ENCODE peak calls at places on chromosomes 2 and 18, in ten cellular contexts. A is skeletal muscle cell, G is astrocyte of the spinal cord, N is RWPE1, L is memory B cell, C is AG10803, T is AG09319, U is ELF-1, H is NCI-H1436, O is NCI-H2171. I is an unnamed sample.

GRCh38 chr18:48575301-48575657 is 36.4 kb downstream of the CTIF start:
- DNase-seq in C (no peak), H (no peak), A (no peak), G (no peak), T (no peak), U (no peak), O (no peak), N (no peak), L (no peak), I (no peak)

GRCh38 chr2:142825861-142826260 is 51.6 kb upstream of the KYNU start:
- DNase-seq in O (no peak), N (no peak), H (no peak), C (peak), G (peak), U (peak), L (no peak), T (peak), A (no peak), I (no peak)

GRCh38 chr2:72085513-72085912 is 62.1 kb downstream of the CYP26B1 start:
- DNase-seq in C (no peak), N (no peak), G (no peak), U (no peak), A (no peak), T (no peak), O (no peak), H (no peak), L (no peak), I (no peak)

GRCh38 chr2:142841788-142842187 is 35.7 kb upstream of the KYNU start:
- DNase-seq in C (no peak), T (no peak), O (no peak), G (no peak), L (no peak), N (no peak), U (no peak), A (no peak), H (no peak), I (no peak)

GRCh38 chr2:190922411-190922810 is 41.8 kb downstream of the GLS start:
- DNase-seq in L (no peak), U (no peak), C (no peak), T (no peak), G (no peak), A (no peak), O (no peak), H (no peak), N (no peak), I (no peak)

GRCh38 chr2:239286901-239287300 is 113.9 kb downstream of the HDAC4 start:
- DNase-seq in T (no peak), A (no peak), H (no peak), G (no peak), C (no peak), U (no peak), L (no peak), O (no peak), N (no peak), I (no peak)

GRCh38 chr2:234291765-234292204 is 205.1 kb downstream of the ARL4C start:
- DNase-seq in L (no peak), U (no peak), A (peak), G (peak), O (no peak), N (no peak), T (no peak), H (no peak), C (peak), I (peak)

GRCh38 chr2:50444286-50444685 is 587.6 kb downstream of the NRXN1 start:
- DNase-seq in O (no peak), N (peak), G (no peak), A (no peak), T (no peak), L (no peak), C (no peak), H (peak), U (no peak), I (no peak)

GRCh38 chr2:176830362-176830761 is 382.2 kb upstream of the HNRNPA3 start:
- DNase-seq in H (peak), U (peak), L (no peak), A (no peak), T (no peak), C (no peak), G (no peak), O (no peak), N (no peak), I (no peak)

GRCh38 chr2:240232961-240233890 is 92.8 kb upstream of the OTOS start:
- DNase-seq in T (peak), N (peak), G (peak), A (no peak), O (no peak), C (peak), U (peak), L (no peak), H (peak), I (peak)

GRCh38 chr2:237968048-237968862 is 1.4 kb downstream of the UBE2F start:
- DNase-seq in G (peak), H (no peak), N (peak), O (no peak), A (peak), T (peak), U (peak), C (peak), L (peak), I (peak)

GRCh38 chr2:220811952-220812570 is 760.0 kb downstream of the EPHA4 start:
- DNase-seq in G (peak), A (peak), U (no peak), H (no peak), O (no peak), T (no peak), L (no peak), C (no peak), N (peak), I (no peak)

GRCh38 chr18:68267583-68267982 is 447.3 kb downstream of the TMX3 start:
- DNase-seq in T (no peak), U (no peak), O (no peak), A (peak), H (no peak), N (peak), G (peak), L (no peak), C (peak), I (peak)

GRCh38 chr2:101793277-101793969 is 95.9 kb downstream of the MAP4K4 start:
- DNase-seq in G (peak), A (no peak), U (peak), L (no peak), N (no peak), H (no peak), O (no peak), C (no peak), T (no peak), I (no peak)

GRCh38 chr2:37326866-37327634 is 2.4 kb upstream of the PRKD3 start:
- DNase-seq in A (no peak), N (no peak), G (no peak), O (no peak), H (no peak), T (no peak), U (no peak), L (no peak), C (no peak), I (no peak)

GRCh38 chr2:70921031-70921430 is 14.7 kb upstream of the ATP6V1B1 start:
- DNase-seq in G (no peak), U (no peak), C (no peak), N (no peak), L (no peak), O (no peak), H (no peak), A (no peak), T (no peak), I (no peak)

I was measured in GM03348.